ENCODE peak calls at places on chromosomes 16 and 17, in nine cellular contexts. I is PC-9; Z is hypothalamus; C is NCI-H2081; R is CD4-positive, alpha-beta memory T cell; E is nucleus accumbens; W is aorta; S is cardiac muscle cell; Q is endodermal cell. G is an unnamed sample.

GRCh38 chr17:38750312-38751121 is 2.0 kb upstream of the PSMB3 start:
- DNase-seq in I (no peak), C (peak), S (no peak), E (no peak), Z (no peak), R (no peak), Q (peak), W (no peak), G (no peak)

GRCh38 chr17:48121921-48122650 is 14.5 kb downstream of the SNX11 start:
- DNase-seq in S (no peak), C (no peak), W (no peak), Q (peak), E (peak), I (no peak), Z (no peak), R (no peak), G (no peak)

GRCh38 chr17:41082565-41083136 is 1.3 kb upstream of the KRTAP4-7 start:
- DNase-seq in Z (no peak), R (no peak), I (no peak), C (no peak), S (no peak), Q (no peak), W (no peak), E (no peak), G (no peak)

GRCh38 chr17:69047368-69048263 is 13.1 kb downstream of the ABCA9 start:
- DNase-seq in C (no peak), I (peak), E (no peak), S (peak), Z (no peak), Q (peak), R (no peak), W (no peak), G (peak)

GRCh38 chr17:66508896-66509843 is 206.8 kb downstream of the PRKCA start:
- DNase-seq in W (no peak), S (peak), R (no peak), E (no peak), C (peak), Q (no peak), I (peak), Z (no peak), G (no peak)

GRCh38 chr17:41322264-41322902 is 6.9 kb upstream of the KRTAP17-1 start:
- DNase-seq in I (peak), C (peak), S (peak), W (no peak), R (peak), E (no peak), Q (peak), Z (no peak), G (no peak)

GRCh38 chr16:5071681-5072333 is at the start of gene ALG1:
- DNase-seq in Z (peak), E (peak), R (peak), W (peak), Q (peak), C (peak), S (peak), I (peak), G (peak)

GRCh38 chr16:3089717-3090592 is 9.1 kb downstream of the ZSCAN10 start:
- DNase-seq in Z (no peak), E (no peak), R (no peak), C (peak), I (no peak), Q (no peak), W (no peak), S (no peak), G (no peak)

GRCh38 chr17:17149520-17150449 is 56.3 kb downstream of the PLD6 start:
- DNase-seq in I (no peak), Q (no peak), Z (no peak), E (no peak), W (no peak), C (no peak), S (no peak), R (no peak), G (peak)

GRCh38 chr17:78993241-78993956 is 13.7 kb upstream of the LGALS3BP start:
- DNase-seq in Q (peak), C (peak), E (peak), R (peak), S (peak), W (peak), Z (peak), I (peak), G (no peak)

GRCh38 chr16:50657251-50657650 is 23.9 kb downstream of the SNX20 start:
- DNase-seq in C (no peak), S (peak), I (no peak), R (no peak), Z (no peak), Q (no peak), W (no peak), E (no peak), G (no peak)

GRCh38 chr16:8720080-8720966 is 45.9 kb downstream of the ABAT start:
- DNase-seq in W (no peak), Q (peak), Z (peak), R (no peak), E (peak), S (no peak), I (no peak), C (peak), G (no peak)

GRCh38 chr16:50669741-50670140 is 11.4 kb downstream of the SNX20 start:
- DNase-seq in C (no peak), S (no peak), Z (no peak), Q (no peak), R (no peak), I (no peak), E (no peak), W (peak), G (no peak)

GRCh38 chr17:8991514-8992285 is 26.2 kb upstream of the PIK3R5 start:
- DNase-seq in I (peak), Z (peak), E (peak), W (peak), R (peak), Q (peak), S (peak), C (peak), G (peak)

GRCh38 chr16:57479422-57480126 is 6.7 kb downstream of the DOK4 start:
- DNase-seq in I (no peak), Q (peak), W (peak), R (no peak), E (peak), Z (peak), C (peak), S (peak), G (no peak)

GRCh38 chr16:48133455-48134226 is 22.2 kb downstream of the ABCC12 start:
- DNase-seq in Q (no peak), Z (no peak), C (peak), I (no peak), E (no peak), R (no peak), W (no peak), S (no peak), G (no peak)

GRCh38 chr16:29148867-29149272 is 164.0 kb downstream of the LAT start:
- DNase-seq in E (no peak), S (no peak), Q (no peak), R (peak), W (peak), C (no peak), Z (no peak), I (no peak), G (no peak)

GRCh38 chr16:57533618-57534336 is 2.6 kb downstream of the CCDC102A start:
- DNase-seq in E (no peak), Q (peak), Z (no peak), W (peak), C (no peak), S (no peak), I (peak), R (no peak), G (no peak)

GRCh38 chr17:73021771-73022170 is 70.7 kb downstream of the SLC39A11 start:
- DNase-seq in E (no peak), C (no peak), R (no peak), Q (no peak), Z (no peak), S (no peak), W (no peak), I (no peak), G (no peak)

GRCh38 chr16:700684-701584 is 4.7 kb downstream of the FBXL16 start:
- DNase-seq in C (no peak), S (no peak), E (no peak), R (peak), I (no peak), Z (no peak), W (no peak), Q (peak), G (no peak)

GRCh38 chr17:67085406-67085805 is 41.1 kb downstream of the CACNG1 start:
- DNase-seq in W (no peak), S (no peak), I (no peak), R (no peak), C (no peak), Q (no peak), E (no peak), Z (no peak), G (no peak)

GRCh38 chr16:87487361-87487924 is 5.4 kb downstream of the ZCCHC14 start:
- DNase-seq in S (peak), Z (peak), I (peak), C (peak), R (no peak), E (no peak), W (peak), Q (peak), G (peak)

GRCh38 chr17:48564200-48565023 is 13.7 kb downstream of the HOXB4 start:
- DNase-seq in W (no peak), E (no peak), Z (no peak), C (no peak), S (peak), Q (peak), I (no peak), R (no peak), G (no peak)

GRCh38 chr17:82246365-82247174 is 17.7 kb downstream of the SLC16A3 start:
- DNase-seq in C (peak), I (peak), R (no peak), W (no peak), S (peak), Q (no peak), Z (no peak), E (no peak), G (no peak)

GRCh38 chr16:51134269-51134812 is 16.7 kb downstream of the SALL1 start:
- DNase-seq in C (no peak), W (no peak), I (no peak), Z (no peak), Q (peak), R (no peak), E (no peak), S (peak), G (no peak)

GRCh38 chr17:65405563-65405962 is 155.9 kb downstream of the AXIN2 start:
- DNase-seq in E (no peak), I (no peak), Q (no peak), S (no peak), R (no peak), C (no peak), W (no peak), Z (no peak), G (no peak)